ENCODE peak calls at places on chromosomes 16 and 17, in nine cellular contexts. E is kidney epithelial cell, K is adrenal gland, J is upper lobe of right lung, N is AG09319, C is right lobe of liver, I is SK-N-MC, W is SJSA1, R is GM04503. D is an unnamed sample.

GRCh38 chr16:78230832-78231231 is 131.4 kb downstream of the WWOX start:
- DNase-seq in K (no peak), R (no peak), N (no peak), I (no peak), C (no peak), J (no peak), W (no peak), E (no peak), D (no peak)

GRCh38 chr17:47199627-47200324 is 9.4 kb upstream of the MYL4 start:
- DNase-seq in R (no peak), N (no peak), W (no peak), I (no peak), K (no peak), C (no peak), J (no peak), E (no peak), D (no peak)

GRCh38 chr16:12661656-12662172 is 142.0 kb downstream of the CPPED1 start:
- DNase-seq in N (no peak), C (peak), K (peak), E (no peak), W (no peak), I (no peak), R (no peak), J (no peak), D (no peak)

GRCh38 chr17:75459590-75460267 is 3.3 kb downstream of the TMEM94 start:
- DNase-seq in C (no peak), N (no peak), R (no peak), K (peak), J (no peak), I (no peak), E (no peak), W (peak), D (no peak)

GRCh38 chr17:66523378-66524174 is 221.2 kb downstream of the PRKCA start:
- DNase-seq in R (no peak), E (no peak), I (no peak), W (peak), J (no peak), K (no peak), C (no peak), N (no peak), D (no peak)

GRCh38 chr16:83878838-83879237 is 20.1 kb upstream of the MLYCD start:
- DNase-seq in K (no peak), W (peak), I (peak), E (no peak), R (no peak), J (no peak), C (no peak), N (no peak), D (no peak)

GRCh38 chr17:40611840-40612509 is 35.6 kb downstream of the SMARCE1 start:
- DNase-seq in I (no peak), E (no peak), W (no peak), C (no peak), R (no peak), J (no peak), N (no peak), K (no peak), D (no peak)

GRCh38 chr16:1433756-1434155 is 2.9 kb downstream of the PERCC1 start:
- DNase-seq in R (no peak), I (no peak), C (no peak), J (no peak), K (no peak), E (no peak), N (no peak), W (no peak), D (no peak)

GRCh38 chr17:41322264-41322902 is 6.9 kb upstream of the KRTAP17-1 start:
- DNase-seq in E (peak), R (peak), N (peak), I (peak), C (no peak), W (no peak), K (no peak), J (no peak), D (no peak)

GRCh38 chr17:48051706-48052486 is 3.7 kb downstream of the NFE2L1 start:
- DNase-seq in W (peak), K (peak), C (no peak), I (no peak), J (no peak), R (peak), N (peak), E (no peak), D (peak)

GRCh38 chr16:46713634-46714033 is 24.2 kb downstream of the ORC6 start:
- DNase-seq in N (no peak), K (no peak), J (no peak), R (no peak), W (no peak), I (no peak), E (no peak), C (no peak), D (no peak)

GRCh38 chr16:85980686-85981085 is 81.7 kb downstream of the IRF8 start:
- DNase-seq in I (no peak), R (no peak), K (no peak), N (no peak), J (no peak), E (no peak), W (no peak), C (no peak), D (no peak)

GRCh38 chr17:81299846-81300585 is 4.9 kb upstream of the SLC38A10 start:
- DNase-seq in K (no peak), N (no peak), E (no peak), J (no peak), C (no peak), R (no peak), I (no peak), W (no peak), D (no peak)

GRCh38 chr17:70060415-70060814 is 14.6 kb upstream of the KCNJ16 start:
- DNase-seq in C (no peak), N (no peak), J (no peak), I (no peak), E (no peak), R (no peak), K (no peak), W (no peak), D (no peak)

GRCh38 chr16:81437860-81438259 is 6.7 kb upstream of the CMIP start:
- DNase-seq in R (no peak), K (no peak), C (no peak), I (no peak), N (no peak), W (no peak), J (no peak), E (no peak), D (no peak)

GRCh38 chr16:87848676-87849345 is 20.5 kb downstream of the SLC7A5 start:
- DNase-seq in C (no peak), J (no peak), R (no peak), K (no peak), I (no peak), N (no peak), E (no peak), W (no peak), D (no peak)

GRCh38 chr17:56863974-56864373 is 30.0 kb downstream of the DGKE start:
- DNase-seq in C (no peak), E (no peak), I (no peak), R (no peak), K (no peak), N (no peak), W (no peak), J (no peak), D (no peak)

GRCh38 chr16:54031107-54031760 is 255.4 kb downstream of the IRX3 start:
- DNase-seq in E (no peak), W (no peak), I (no peak), J (no peak), R (no peak), K (no peak), C (no peak), N (no peak), D (no peak)

GRCh38 chr17:77531641-77532040 is 390.9 kb downstream of the SEC14L1 start:
- DNase-seq in K (no peak), R (no peak), E (no peak), J (peak), C (no peak), I (no peak), W (no peak), N (no peak), D (no peak)